ENCODE peak calls at places on chromosomes 16 and 17, in seven cellular contexts. C is fibroblast of mammary gland, O is fibroblast of pulmonary artery, L is sigmoid colon, K is right lobe of liver, T is HepG2, U is ovary. P is an unnamed sample.

GRCh38 chr17:33562792-33563191 is 269.7 kb upstream of the ASIC2 start:
- DNase-seq in C (no peak), O (peak), L (no peak), K (no peak), T (no peak), U (no peak), P (no peak)

GRCh38 chr16:49833796-49834195 is 22.1 kb downstream of the ZNF423 start:
- DNase-seq in C (no peak), O (no peak), L (peak), K (no peak), T (no peak), U (peak), P (no peak)

GRCh38 chr17:14622622-14623101 is 321.8 kb downstream of the HS3ST3B1 start:
- DNase-seq in C (no peak), O (no peak), L (no peak), K (no peak), T (no peak), U (no peak), P (no peak)

GRCh38 chr17:31492880-31493655 is 101.6 kb downstream of the RAB11FIP4 start:
- DNase-seq in C (no peak), O (no peak), L (no peak), K (peak), T (no peak), U (no peak), P (peak)

GRCh38 chr16:22183901-22184614 is 21.8 kb downstream of the SDR42E2 start:
- DNase-seq in C (no peak), O (no peak), L (no peak), K (no peak), T (no peak), U (no peak), P (peak)

GRCh38 chr16:9793623-9794022 is 388.6 kb downstream of the GRIN2A start:
- DNase-seq in C (no peak), O (no peak), L (no peak), K (no peak), T (no peak), U (no peak), P (no peak)

GRCh38 chr16:50862818-50863672 is 121.2 kb downstream of the CYLD start:
- DNase-seq in C (no peak), O (no peak), L (no peak), K (no peak), T (no peak), U (no peak), P (no peak)

GRCh38 chr16:4682616-4683254 is 10.6 kb upstream of the NUDT16L1 start:
- DNase-seq in C (peak), O (peak), L (peak), K (peak), T (peak), U (peak), P (no peak)

GRCh38 chr16:31347445-31347844 is 7.5 kb upstream of the ITGAX start:
- DNase-seq in C (no peak), O (no peak), L (peak), K (no peak), T (no peak), U (no peak), P (no peak)

GRCh38 chr17:42017866-42018200 is 594 bp upstream of the DNAJC7 start:
- DNase-seq in C (no peak), O (no peak), L (no peak), K (no peak), T (peak), U (no peak), P (no peak)

GRCh38 chr17:42174126-42174783 is 6.7 kb downstream of the KCNH4 start:
- DNase-seq in C (no peak), O (no peak), L (no peak), K (no peak), T (no peak), U (no peak), P (no peak)

GRCh38 chr16:4306439-4307214 is 9.2 kb upstream of the GLIS2 start:
- DNase-seq in C (no peak), O (no peak), L (peak), K (no peak), T (no peak), U (no peak), P (peak)

GRCh38 chr17:63070031-63070430 is 104.0 kb downstream of the TANC2 start:
- DNase-seq in C (no peak), O (no peak), L (no peak), K (no peak), T (no peak), U (no peak), P (no peak)

GRCh38 chr17:77445908-77446535 is 305.3 kb downstream of the SEC14L1 start:
- DNase-seq in C (no peak), O (peak), L (no peak), K (peak), T (no peak), U (no peak), P (peak)

GRCh38 chr16:75593308-75593707 is 27.1 kb downstream of the GABARAPL2 start:
- DNase-seq in C (no peak), O (no peak), L (no peak), K (no peak), T (no peak), U (no peak), P (no peak)

GRCh38 chr16:75593825-75594820 is 27.9 kb downstream of the GABARAPL2 start:
- DNase-seq in C (peak), O (peak), L (no peak), K (no peak), T (peak), U (no peak), P (no peak)

GRCh38 chr16:75588716-75589115 is 22.5 kb downstream of the GABARAPL2 start:
- DNase-seq in C (no peak), O (no peak), L (no peak), K (no peak), T (no peak), U (no peak), P (no peak)

GRCh38 chr16:75589301-75589700 is 23.1 kb downstream of the GABARAPL2 start:
- DNase-seq in C (no peak), O (no peak), L (no peak), K (no peak), T (no peak), U (no peak), P (no peak)

GRCh38 chr16:75591001-75591852 is 25.0 kb downstream of the GABARAPL2 start:
- DNase-seq in C (peak), O (peak), L (peak), K (no peak), T (no peak), U (peak), P (no peak)
- TF ChIP-seq CTCF in C (no peak), O (peak), L (no peak), K (peak), T (no peak), U (no peak), P (no peak)

GRCh38 chr17:68199837-68200688 is 47.8 kb upstream of the AMZ2 start:
- DNase-seq in C (no peak), O (no peak), L (no peak), K (no peak), T (no peak), U (no peak), P (no peak)
- H3K4me3 ChIP-seq in C (no peak), O (no peak), L (peak), K (peak), T (peak), U (no peak), P (peak)

GRCh38 chr16:80407265-80407987 is 133.4 kb upstream of the DYNLRB2 start:
- DNase-seq in C (no peak), O (no peak), L (no peak), K (no peak), T (peak), U (no peak), P (no peak)
- TF ChIP-seq CTCF in C (no peak), O (no peak), L (no peak), K (no peak), T (peak), U (no peak), P (no peak)

GRCh38 chr16:57801098-57801855 is 1.0 kb downstream of the KIFC3 start:
- DNase-seq in C (peak), O (peak), L (no peak), K (no peak), T (no peak), U (no peak), P (no peak)
- H3K4me3 ChIP-seq in C (peak), O (peak), L (peak), K (peak), T (peak), U (peak), P (no peak)

DNA sequence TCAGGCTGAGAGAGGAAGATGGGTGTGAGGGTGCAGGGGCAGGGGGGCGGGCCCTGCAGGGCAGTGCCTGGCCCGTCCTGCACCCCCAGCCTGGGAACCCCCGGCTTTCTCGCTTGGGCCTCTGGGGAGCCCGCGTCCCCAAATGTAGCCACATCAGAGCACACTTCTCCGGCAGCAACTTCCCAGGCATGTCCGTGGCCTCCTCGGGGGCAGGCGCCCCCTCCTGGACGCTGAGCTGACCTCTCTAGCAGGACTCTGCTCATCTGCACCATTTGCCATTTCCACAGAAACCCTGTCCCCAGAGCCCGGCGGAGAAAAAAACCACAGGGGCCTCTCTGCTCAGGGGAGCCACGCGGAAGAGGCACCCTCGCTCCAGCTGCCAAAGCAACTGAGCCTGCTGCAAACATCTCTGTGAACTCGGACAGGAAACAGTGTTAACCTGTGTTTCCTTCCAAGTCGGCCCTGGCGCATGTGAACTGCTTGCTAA is 63.4 kb downstream of the KLHDC4 start:
- DNase-seq in C (peak), O (peak), L (no peak), K (no peak), T (peak), U (peak), P (peak)
- TF ChIP-seq CTCF in C (peak), O (peak), L (no peak), K (peak), T (peak), U (no peak), P (peak)

DNA sequence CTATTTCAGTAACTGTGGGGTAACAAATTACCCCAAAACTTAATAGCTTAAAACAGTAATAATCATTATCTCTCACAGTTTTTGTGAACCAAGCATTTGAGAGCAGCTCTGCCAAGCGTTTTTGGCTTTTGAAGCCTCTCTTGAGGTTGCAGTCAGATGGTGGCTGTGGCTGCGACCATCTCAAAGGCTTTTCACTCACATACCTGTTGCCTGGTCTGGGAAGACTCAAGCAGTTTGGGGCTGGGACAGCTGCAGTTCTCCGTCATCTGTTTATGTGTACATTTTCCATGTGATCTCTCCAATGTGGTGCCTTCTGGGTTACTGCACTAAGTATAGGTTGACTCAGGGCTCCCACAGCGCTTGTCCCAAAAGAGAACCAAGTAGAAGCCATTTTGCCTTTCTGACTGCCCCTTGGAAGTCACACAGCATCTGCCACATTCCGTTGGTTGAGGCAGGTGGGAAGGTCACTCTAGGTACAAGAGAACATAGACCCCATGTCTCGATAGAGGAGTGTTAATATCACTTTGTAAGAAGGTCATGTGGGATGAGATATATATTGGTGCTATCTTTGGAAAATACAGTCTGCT is 49.6 kb downstream of the LDHD start:
- DNase-seq in C (no peak), O (no peak), L (no peak), K (no peak), T (no peak), U (no peak), P (no peak)
- H3K4me3 ChIP-seq in C (no peak), O (no peak), L (no peak), K (no peak), T (no peak), U (no peak), P (no peak)

DNA sequence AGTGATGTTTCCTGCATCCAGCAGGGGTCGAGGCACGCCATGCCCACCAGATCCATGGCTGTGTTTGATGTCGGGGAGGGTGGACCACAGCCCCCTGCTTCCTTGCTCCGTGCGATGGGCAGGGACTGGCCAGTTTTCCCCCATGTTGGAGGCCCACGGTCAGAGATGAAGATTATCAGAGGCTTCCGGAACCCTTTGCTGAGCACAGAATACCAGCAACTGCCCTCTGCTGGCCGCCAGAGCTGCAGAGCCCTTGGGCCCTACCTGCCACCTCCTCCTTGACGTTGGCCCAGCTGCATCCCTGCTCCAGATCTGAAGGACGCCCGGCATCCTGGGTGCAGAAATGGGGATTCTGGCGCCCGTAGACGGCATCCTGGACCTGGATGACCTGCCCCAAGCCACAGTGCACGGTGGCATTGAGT is 23.7 kb upstream of the BCO1 start:
- DNase-seq in C (no peak), O (peak), L (no peak), K (peak), T (peak), U (no peak), P (peak)
- TF ChIP-seq CTCF in C (peak), O (peak), L (no peak), K (peak), T (peak), U (no peak), P (no peak)

DNA sequence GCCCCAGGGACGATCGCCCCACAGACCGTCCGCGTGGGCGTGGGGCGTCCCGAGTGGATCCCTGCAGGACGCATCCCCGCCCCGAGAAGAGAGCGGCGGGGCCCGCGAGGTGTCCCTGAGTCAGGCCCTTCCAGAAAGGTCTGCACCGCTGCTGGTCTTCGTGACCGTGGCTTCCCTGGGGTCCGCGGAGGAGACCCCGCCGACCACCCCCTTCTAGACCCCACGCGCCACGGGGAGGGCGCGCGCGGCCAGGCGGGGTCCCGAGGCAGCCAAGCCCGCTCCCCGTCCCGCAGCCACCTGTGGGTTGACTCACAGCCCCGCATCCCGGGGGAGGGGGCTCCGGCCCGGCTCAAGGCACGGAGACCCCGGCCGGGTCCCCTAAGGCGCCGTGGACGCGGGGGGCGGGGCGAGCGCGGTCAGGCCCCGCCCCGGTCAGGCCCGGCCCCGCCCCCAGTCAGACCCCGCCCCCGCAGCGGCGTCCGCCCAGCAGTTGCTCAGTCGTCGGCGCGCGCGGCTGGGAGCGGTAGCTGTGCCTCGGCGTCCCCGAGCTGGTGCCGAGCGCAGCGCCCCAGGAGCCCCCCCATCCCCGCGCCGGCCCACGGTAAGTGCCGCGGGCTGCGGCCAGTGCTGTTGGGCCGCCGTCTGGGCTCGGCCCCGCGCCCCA is at the start of gene BAIAP3:
- DNase-seq in C (no peak), O (peak), L (no peak), K (peak), T (no peak), U (no peak), P (peak)
- H3K4me3 ChIP-seq in C (no peak), O (peak), L (peak), K (peak), T (peak), U (peak), P (no peak)

DNA sequence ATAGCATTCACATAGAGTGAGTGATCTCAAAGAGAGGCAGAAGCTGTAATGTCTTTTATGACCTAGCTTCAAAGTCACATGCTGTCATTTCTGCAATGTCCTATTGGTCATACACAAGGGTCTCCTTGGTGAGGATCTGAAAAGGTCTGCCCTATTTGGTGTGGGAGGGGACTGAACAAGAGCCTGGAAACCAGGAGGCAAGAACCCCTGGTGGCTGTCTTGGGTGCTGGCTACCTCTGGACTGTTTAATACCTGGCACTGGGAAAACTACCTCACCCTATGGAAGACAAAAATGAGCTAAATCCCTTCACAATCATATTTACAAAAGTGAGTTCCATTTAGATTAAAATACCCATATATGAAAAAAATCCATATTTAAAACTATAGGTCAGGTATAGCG is 9.0 kb downstream of the KCTD13 start:
- DNase-seq in C (no peak), O (no peak), L (no peak), K (no peak), T (peak), U (peak), P (no peak)
- TF ChIP-seq CTCF in C (no peak), O (no peak), L (no peak), K (no peak), T (no peak), U (no peak), P (no peak)